ENCODE peak calls at places on chromosome 1, in five cellular contexts. E is HCT116, R is GM13977, V is fibroblast of pulmonary artery, S is A549. X is an unnamed sample.

GRCh38 chr1:19079983-19080472 is 123.6 kb upstream of the IFFO2 start:
- DNase-seq in S (peak; percentile 51), R (no peak), V (no peak), E (no peak), X (no peak)

GRCh38 chr1:113876181-113876580 is 4.7 kb upstream of the PTPN22 start:
- DNase-seq in V (no peak), S (no peak), R (no peak), E (no peak), X (no peak)

GRCh38 chr1:78743626-78744025 is 94.0 kb downstream of the IFI44 start:
- DNase-seq in E (no peak), V (peak; percentile 44), R (no peak), S (no peak), X (peak; percentile 18)

GRCh38 chr1:235067396-235068154 is 61.1 kb downstream of the TOMM20 start:
- DNase-seq in E (peak; percentile 94), S (peak; percentile 99), V (peak; percentile 98), R (no peak), X (peak; percentile 94)

GRCh38 chr1:153778051-153778823 is 3.0 kb downstream of the SLC27A3 start:
- DNase-seq in V (no peak), R (no peak), S (no peak), E (no peak), X (no peak)

GRCh38 chr1:9402717-9403116 is 110.0 kb downstream of the SPSB1 start:
- DNase-seq in E (no peak), R (no peak), V (no peak), S (no peak), X (no peak)

GRCh38 chr1:196678510-196678884 is 26.7 kb downstream of the CFH start:
- DNase-seq in V (peak; percentile 79), S (no peak), R (no peak), E (no peak), X (peak; percentile 33)

GRCh38 chr1:226201029-226201593 is 14.6 kb upstream of the ACBD3 start:
- DNase-seq in E (peak; percentile 13), S (peak; percentile 21), V (peak; percentile 43), R (peak; percentile 57), X (no peak)

GRCh38 chr1:2135425-2135824 is 59.1 kb downstream of the FAAP20 start:
- DNase-seq in V (peak; percentile 78), R (no peak), E (no peak), S (no peak), X (peak; percentile 85)

GRCh38 chr1:46802081-46802480 is 3.2 kb downstream of the CYP4B1 start:
- DNase-seq in E (no peak), S (no peak), V (no peak), R (no peak), X (no peak)

GRCh38 chr1:177355575-177355974 is 184.8 kb downstream of the BRINP2 start:
- DNase-seq in E (no peak), R (peak; percentile 11), S (peak; percentile 13), V (peak; percentile 48), X (peak; percentile 30)

GRCh38 chr1:206687915-206688442 is 3.3 kb downstream of the MAPKAPK2 start:
- DNase-seq in S (no peak), R (no peak), V (no peak), E (no peak), X (peak; percentile 53)

GRCh38 chr1:225733254-225733653 is 44.4 kb upstream of the SRP9 start:
- DNase-seq in R (no peak), S (no peak), V (peak; percentile 11), E (no peak), X (no peak)

GRCh38 chr1:171107257-171107940 is 16.7 kb downstream of the FMO3 start:
- DNase-seq in V (peak; percentile 46), S (no peak), R (no peak), E (no peak), X (no peak)

GRCh38 chr1:175839678-175840669 is 96.6 kb upstream of the TNR start:
- DNase-seq in V (no peak), S (no peak), R (no peak), E (no peak), X (peak; percentile 54)

GRCh38 chr1:9129391-9130041 is 614 bp upstream of the GPR157 start:
- DNase-seq in R (peak; percentile 90), S (peak; percentile 85), E (peak; percentile 69), V (peak; percentile 41), X (peak; percentile 59)

GRCh38 chr1:26824735-26825134 is 1.8 kb upstream of the ZDHHC18 start:
- DNase-seq in R (no peak), V (no peak), E (no peak), S (no peak), X (no peak)

GRCh38 chr1:108592030-108592759 is 32.3 kb downstream of the EEIG2 start:
- DNase-seq in R (no peak), S (no peak), V (peak; percentile 36), E (no peak), X (no peak)

GRCh38 chr1:27102707-27103468 is 52.0 kb downstream of the SLC9A1 start:
- DNase-seq in S (peak; percentile 47), E (no peak), R (peak; percentile 86), V (peak; percentile 63), X (peak; percentile 49)

GRCh38 chr1:221397141-221397540 is 344.7 kb downstream of the DUSP10 start:
- DNase-seq in R (no peak), E (no peak), S (no peak), V (no peak), X (no peak)

GRCh38 chr1:229004227-229004833 is 266.6 kb upstream of the RAB4A start:
- DNase-seq in E (no peak), R (no peak), V (no peak), S (no peak), X (no peak)

GRCh38 chr1:219114014-219114413 is 59.7 kb upstream of the LYPLAL1 start:
- DNase-seq in V (no peak), R (no peak), S (no peak), E (no peak), X (no peak)

GRCh38 chr1:51648180-51649109 is 31.6 kb downstream of the OSBPL9 start:
- DNase-seq in R (no peak), V (peak; percentile 85), E (no peak), S (peak; percentile 56), X (peak; percentile 96)

GRCh38 chr1:234933475-234933874 is 195.2 kb downstream of the TOMM20 start:
- DNase-seq in E (no peak), S (no peak), V (peak; percentile 70), R (peak; percentile 75), X (peak; percentile 45)

GRCh38 chr1:158506369-158506987 is 34.5 kb downstream of the OR10R2 start:
- DNase-seq in S (peak; percentile 7), R (peak; percentile 11), E (no peak), V (peak; percentile 60), X (peak; percentile 20)

GRCh38 chr1:10694633-10695627 is 101.5 kb downstream of the CASZ1 start:
- DNase-seq in S (peak; percentile 75), V (peak; percentile 72), E (peak; percentile 60), R (peak; percentile 97), X (peak; percentile 72)

GRCh38 chr1:246081856-246082668 is 425.0 kb downstream of the SMYD3 start:
- DNase-seq in V (no peak), R (no peak), S (no peak), E (no peak), X (no peak)

GRCh38 chr1:222852326-222852725 is 37.5 kb downstream of the DISP1 start:
- DNase-seq in V (peak; percentile 49), R (no peak), E (no peak), S (no peak), X (no peak)

GRCh38 chr1:9658186-9658585 is 6.7 kb downstream of the PIK3CD start:
- DNase-seq in R (no peak), S (no peak), E (no peak), V (no peak), X (no peak)

GRCh38 chr1:205481279-205481617 is 23.2 kb upstream of the CDK18 start:
- DNase-seq in S (no peak), V (no peak), E (no peak), R (no peak), X (no peak)

GRCh38 chr1:58895559-58896135 is 111.8 kb upstream of the JUN start:
- DNase-seq in S (no peak), V (no peak), R (no peak), E (no peak), X (no peak)

DNA sequence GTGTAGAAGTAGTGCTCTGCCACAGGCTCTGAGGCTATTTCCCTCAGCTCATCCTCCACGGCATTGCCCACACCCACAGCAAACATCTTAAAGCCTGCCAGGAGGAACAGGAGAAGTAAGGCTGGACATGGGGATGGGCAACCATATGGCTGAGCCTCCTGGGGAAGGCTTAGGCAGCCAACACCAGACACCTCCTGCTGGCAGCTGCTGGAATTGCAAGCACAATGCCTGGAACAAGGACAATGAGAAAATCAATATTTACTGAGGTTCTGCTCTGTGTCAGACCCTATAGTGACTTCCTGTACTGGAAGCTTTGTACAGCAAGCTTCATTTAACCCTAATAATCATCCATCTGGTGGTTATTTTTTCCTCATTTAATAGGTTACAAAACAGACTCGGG is 8.2 kb downstream of the MATN1 start:
- DNase-seq in R (no peak), S (peak; percentile 38), V (no peak), E (no peak), X (no peak)
- TF ChIP-seq CTCF in R (peak; percentile 29), S (no peak), V (peak; percentile 41), E (no peak), X (peak; percentile 37)

GRCh38 chr1:231808990-231809389 is 182.4 kb downstream of the DISC1 start:
- DNase-seq in S (no peak), V (peak; percentile 65), E (no peak), R (no peak), X (peak; percentile 71)

GRCh38 chr1:231808116-231808515 is 181.5 kb downstream of the DISC1 start:
- DNase-seq in V (no peak), E (no peak), S (no peak), R (no peak), X (no peak)

GRCh38 chr1:231807498-231807897 is 180.9 kb downstream of the DISC1 start:
- DNase-seq in E (no peak), R (no peak), V (no peak), S (no peak), X (no peak)

GRCh38 chr1:231803353-231803752 is 176.8 kb downstream of the DISC1 start:
- DNase-seq in E (no peak), R (no peak), S (no peak), V (peak; percentile 73), X (peak; percentile 91)

GRCh38 chr1:231806623-231807470 is 180.3 kb downstream of the DISC1 start:
- DNase-seq in S (peak; percentile 55), E (peak; percentile 36), R (peak; percentile 46), V (peak; percentile 50), X (no peak)
- TF ChIP-seq CTCF in S (peak; percentile 18), E (peak; percentile 78), R (peak; percentile 63), V (peak; percentile 64), X (peak; percentile 59)

DNA sequence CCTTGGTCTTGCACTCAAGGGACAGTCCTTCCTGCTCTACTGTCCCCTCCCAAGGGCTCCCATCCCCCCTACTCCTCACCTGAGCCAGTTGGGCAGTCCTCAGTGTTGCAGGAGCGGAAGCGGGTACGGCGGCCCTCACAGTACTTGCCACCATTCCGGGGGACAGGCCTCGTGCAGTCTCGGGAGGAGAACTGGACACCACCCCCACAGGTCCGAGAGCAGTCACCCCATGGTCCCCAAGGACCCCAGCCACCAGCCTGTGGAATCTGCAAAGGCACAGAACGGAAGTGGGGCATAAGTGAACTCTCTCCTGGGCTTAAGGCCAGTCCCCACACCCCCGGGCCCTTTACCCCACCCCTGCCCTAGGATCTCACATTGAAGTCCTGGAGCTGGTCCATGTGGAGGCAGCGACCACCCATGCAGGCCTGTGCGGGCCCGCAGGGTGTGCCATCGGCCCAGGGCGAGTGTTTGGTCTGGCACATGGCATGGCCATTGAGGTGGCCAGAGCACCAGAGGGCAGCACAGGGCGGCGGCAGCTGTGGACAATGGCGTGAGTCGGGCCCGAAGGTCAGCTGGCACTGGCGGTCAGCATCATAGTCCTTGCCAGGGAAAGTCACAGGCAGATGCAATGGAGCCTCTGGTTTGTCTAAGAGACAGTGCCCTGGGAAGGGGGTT is 5.2 kb downstream of the ADAMTS4 start:
- DNase-seq in V (no peak), S (no peak), E (no peak), R (no peak), X (no peak)
- TF ChIP-seq CTCF in V (no peak), S (no peak), E (no peak), R (no peak), X (no peak)

GRCh38 chr1:951364-951763 is 7.7 kb downstream of the NOC2L start:
- DNase-seq in R (no peak), S (peak; percentile 46), E (no peak), V (peak; percentile 35), X (peak; percentile 41)
- TF ChIP-seq CTCF in R (peak; percentile 6), S (peak; percentile 18), E (no peak), V (peak; percentile 49), X (peak; percentile 50)

X was measured in fibroblast of villous mesenchyme.